ENCODE peak calls at places on chromosomes 12 and 14, in four cellular contexts. R is PC-3, D is body of pancreas, X is mesenchymal stem cell. B is an unnamed sample. For H3K9me3, the result is how much of the 10 kb centered on the place peaks cover.

GRCh38 chr12:121202407-121203355 is 7.2 kb upstream of the P2RX4 start:
- DNase-seq in R (no peak), X (no peak), D (no peak), B (no peak)

GRCh38 chr14:88013750-88014349 is 8.9 kb downstream of the GPR65 start:
- DNase-seq in X (peak), D (peak), R (peak), B (no peak)

GRCh38 chr12:95626854-95627253 is 75.6 kb upstream of the USP44 start:
- DNase-seq in D (no peak), R (no peak), X (no peak), B (no peak)

GRCh38 chr12:101021911-101022388 is 188.1 kb downstream of the SLC5A8 start:
- DNase-seq in D (no peak), X (peak), R (peak), B (no peak)

GRCh38 chr12:97595936-97596335 is 133.3 kb downstream of the RMST start:
- DNase-seq in D (no peak), R (peak), X (no peak), B (no peak)

GRCh38 chr12:26845984-26846383 is 13.0 kb upstream of the ITPR2 start:
- DNase-seq in R (no peak), X (peak), D (peak), B (no peak)

GRCh38 chr14:54568821-54569591 is 2.1 kb downstream of the SAMD4A start:
- DNase-seq in R (peak), D (no peak), X (peak), B (no peak)

GRCh38 chr14:95055318-95055717 is 102.0 kb downstream of the DICER1 start:
- DNase-seq in X (no peak), D (no peak), R (no peak), B (no peak)

GRCh38 chr14:89773644-89774316 is 180.8 kb downstream of the EFCAB11 start:
- DNase-seq in D (peak), R (peak), X (peak), B (peak)

GRCh38 chr12:76186507-76186906 is 102.0 kb upstream of the NAP1L1 start:
- DNase-seq in D (no peak), R (no peak), X (no peak), B (no peak)

GRCh38 chr12:115405471-115405860 is 721.5 kb upstream of the TBX3 start:
- DNase-seq in R (no peak), D (no peak), X (no peak), B (no peak)

GRCh38 chr12:80553316-80553715 is 109.3 kb downstream of the PTPRQ start:
- DNase-seq in R (peak), D (no peak), X (peak), B (no peak)

GRCh38 chr14:69535230-69535848 is 39.3 kb downstream of the CCDC177 start:
- DNase-seq in R (peak), D (peak), X (peak), B (no peak)

GRCh38 chr12:50620050-50620974 is 115.5 kb downstream of the DIP2B start:
- DNase-seq in X (peak), R (peak), D (peak), B (no peak)

GRCh38 chr12:102371177-102371576 is 109.2 kb downstream of the IGF1 start:
- DNase-seq in R (no peak), D (no peak), X (no peak), B (no peak)

GRCh38 chr14:88204221-88204620 is 118.8 kb downstream of the KCNK10 start:
- DNase-seq in X (no peak), D (no peak), R (peak), B (no peak)

GRCh38 chr14:104810316-104810715 is 9.4 kb downstream of the ZBTB42 start:
- DNase-seq in X (no peak), D (no peak), R (no peak), B (no peak)

GRCh38 chr14:99574099-99574880 is 29.7 kb downstream of the CCDC85C start:
- DNase-seq in D (peak), X (peak), R (peak), B (no peak)

GRCh38 chr12:27652174-27652763 is 44.0 kb upstream of the REP15 start:
- DNase-seq in D (peak), X (peak), R (peak), B (peak)

GRCh38 chr12:127445583-127445982 is 821.4 kb upstream of the TMEM132C start:
- DNase-seq in X (no peak), R (no peak), D (no peak), B (no peak)

GRCh38 chr12:127455347-127456265 is 811.4 kb upstream of the TMEM132C start:
- DNase-seq in X (no peak), D (no peak), R (no peak), B (no peak)

DNA sequence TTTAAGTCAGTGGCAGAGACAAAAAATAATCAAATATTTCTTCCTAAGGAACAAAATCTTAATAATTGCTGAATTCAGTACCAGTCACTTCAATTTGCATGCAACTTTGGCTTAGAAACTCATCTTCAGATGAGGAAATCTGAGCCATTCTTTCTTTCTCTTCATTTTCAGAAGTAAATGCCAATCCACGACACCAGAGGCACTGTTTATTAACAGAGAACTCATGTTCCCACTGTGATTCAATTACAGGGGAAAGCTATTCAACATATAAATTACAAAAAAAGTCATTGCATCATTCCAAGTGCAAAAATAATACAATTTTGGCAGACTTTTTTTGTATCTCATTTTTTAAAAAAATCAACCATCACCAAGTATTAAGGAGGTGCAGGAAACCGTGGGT is 816.1 kb upstream of the TMEM132C start:
- DNase-seq in R (no peak), D (no peak), X (no peak), B (no peak)
- H3K9me3 ChIP-seq in R (under half), D (under half), X (under half), B (under half)

DNA sequence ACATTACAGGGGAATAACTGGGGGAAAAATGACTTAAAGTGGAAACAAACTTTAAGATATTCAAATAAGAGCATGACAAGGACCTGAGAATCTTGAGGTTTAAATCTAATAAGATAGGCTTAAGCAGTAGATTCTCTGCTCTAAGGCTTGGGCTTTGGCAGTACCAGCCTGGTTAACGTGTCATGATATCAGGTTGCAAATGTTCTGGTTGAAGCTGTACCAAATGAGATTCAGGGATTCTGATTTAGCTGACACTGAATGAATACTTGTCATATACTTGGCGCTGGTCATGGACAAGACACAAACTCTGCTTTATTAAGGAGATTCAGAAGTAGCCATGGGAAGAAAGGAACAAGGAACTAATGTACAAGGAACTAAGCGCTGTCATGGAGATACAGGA is 6.1 kb downstream of the TCP11L2 start:
- DNase-seq in X (no peak), D (no peak), R (no peak), B (no peak)
- H3K9me3 ChIP-seq in X (under half), D (under half), R (under half), B (under half)

DNA sequence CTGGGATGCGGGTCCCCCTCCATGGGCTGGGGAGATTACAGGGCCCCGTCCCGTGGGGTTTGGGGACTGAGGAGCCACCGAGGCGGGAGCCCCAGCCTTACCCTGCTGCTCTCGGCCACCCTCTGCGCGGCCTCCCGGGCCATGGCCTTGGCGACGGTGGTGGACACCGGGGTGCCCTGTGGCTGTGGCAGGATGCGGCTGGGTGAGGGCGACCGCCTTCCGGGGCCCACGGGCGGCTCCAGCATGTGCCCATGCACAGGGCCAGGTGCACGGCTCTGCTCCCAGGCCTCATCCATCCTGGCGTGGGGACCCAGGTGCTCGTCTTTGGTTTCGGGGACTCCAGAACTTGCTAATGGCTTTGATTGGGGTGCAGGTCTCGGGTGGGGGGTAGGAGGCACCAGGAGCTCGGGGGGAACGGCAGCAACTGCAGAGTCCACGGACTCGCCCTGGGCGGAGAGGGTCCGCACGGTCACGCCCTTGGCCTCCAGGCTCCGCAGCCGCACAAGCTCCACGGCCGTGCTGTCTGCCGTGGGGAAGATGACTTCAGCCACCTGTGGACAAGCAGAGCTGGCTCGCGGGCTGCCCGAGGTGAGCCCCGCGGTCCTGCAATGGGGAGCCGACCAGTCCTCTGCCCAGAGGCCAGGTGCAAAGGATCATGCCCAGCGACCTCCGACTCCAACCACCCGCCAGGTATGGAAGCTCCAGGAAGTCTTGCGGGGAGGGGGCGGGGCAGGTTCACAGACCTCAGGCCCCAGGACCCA is 99.2 kb downstream of the PIWIL1 start:
- DNase-seq in D (no peak), X (no peak), R (no peak), B (no peak)
- H3K9me3 ChIP-seq in D (under half), X (under half), R (under half), B (under half)

DNA sequence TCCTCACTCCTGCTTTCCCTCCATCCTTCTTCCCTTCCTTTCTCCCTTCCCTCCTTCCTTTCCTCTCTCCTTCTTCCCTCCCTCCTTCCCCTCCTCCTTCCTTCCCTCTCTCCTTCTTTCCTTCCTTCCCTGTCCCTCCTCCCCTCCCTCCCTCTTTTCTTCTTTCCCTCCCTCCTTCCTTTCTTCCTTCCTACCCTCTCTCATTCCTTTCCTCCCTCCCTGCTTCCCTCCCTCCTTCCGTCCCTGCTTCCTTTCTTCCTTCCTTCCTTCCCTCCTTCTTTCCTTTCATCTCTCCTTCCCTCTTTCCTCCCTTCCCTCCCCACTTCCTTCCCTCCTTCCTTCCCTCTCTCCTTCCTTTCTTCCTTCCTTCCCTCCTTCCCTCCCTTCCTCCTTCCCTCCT is 39.0 kb downstream of the NOS1 start:
- DNase-seq in D (no peak), X (no peak), R (no peak), B (no peak)
- H3K9me3 ChIP-seq in D (under half), X (under half), R (under half), B (under half)

GRCh38 chr12:34390846-34391700 is 368.8 kb downstream of the ALG10 start:
- DNase-seq in D (no peak), X (no peak), R (no peak), B (no peak)
- H3K9me3 ChIP-seq in D (under half), X (under half), R (under half), B (under half)